ENCODE peak calls at places on chromosome 10, in five cellular contexts. One of them, this sample, is unnamed.

GRCh38 chr10:97011397-97011796 is 174.4 kb downstream of the SLIT1 start:
- DNase-seq in RWPE1: no peak
- DNase-seq in stimulated activated CD4-positive, alpha-beta T cell treated with anti-CD3 and anti-CD28 coated beads, Interleukin-12 subunit alpha, Interleukin-12 subunit beta, amount 100 ng/mL, for 4 hours: no peak
- DNase-seq in NAMALWA: no peak
- DNase-seq in mesendoderm: no peak
- DNase-seq in this sample: no peak

GRCh38 chr10:79488303-79488702 is 24.0 kb upstream of the EIF5AL1 start:
- DNase-seq in RWPE1: peak
- DNase-seq in NAMALWA: no peak
- DNase-seq in mesendoderm: peak
- DNase-seq in stimulated activated CD4-positive, alpha-beta T cell treated with anti-CD3 and anti-CD28 coated beads, Interleukin-12 subunit alpha, Interleukin-12 subunit beta, amount 100 ng/mL, for 4 hours: no peak
- DNase-seq in this sample: no peak

GRCh38 chr10:42990721-42991441 is 86.0 kb upstream of the RET start:
- DNase-seq in RWPE1: no peak
- DNase-seq in mesendoderm: no peak
- DNase-seq in stimulated activated CD4-positive, alpha-beta T cell treated with anti-CD3 and anti-CD28 coated beads, Interleukin-12 subunit alpha, Interleukin-12 subunit beta, amount 100 ng/mL, for 4 hours: no peak
- DNase-seq in NAMALWA: no peak
- DNase-seq in this sample: no peak

GRCh38 chr10:24962998-24963397 is 10.6 kb upstream of the PRTFDC1 start:
- DNase-seq in stimulated activated CD4-positive, alpha-beta T cell treated with anti-CD3 and anti-CD28 coated beads, Interleukin-12 subunit alpha, Interleukin-12 subunit beta, amount 100 ng/mL, for 4 hours: no peak
- DNase-seq in NAMALWA: no peak
- DNase-seq in RWPE1: peak
- DNase-seq in mesendoderm: no peak
- DNase-seq in this sample: no peak

GRCh38 chr10:132466520-132467463 is 69.8 kb downstream of the PWWP2B start:
- DNase-seq in RWPE1: no peak
- DNase-seq in mesendoderm: no peak
- DNase-seq in NAMALWA: no peak
- DNase-seq in stimulated activated CD4-positive, alpha-beta T cell treated with anti-CD3 and anti-CD28 coated beads, Interleukin-12 subunit alpha, Interleukin-12 subunit beta, amount 100 ng/mL, for 4 hours: no peak
- DNase-seq in this sample: no peak

GRCh38 chr10:92544296-92544695 is 29.6 kb downstream of the IDE start:
- DNase-seq in mesendoderm: peak
- DNase-seq in NAMALWA: peak
- DNase-seq in stimulated activated CD4-positive, alpha-beta T cell treated with anti-CD3 and anti-CD28 coated beads, Interleukin-12 subunit alpha, Interleukin-12 subunit beta, amount 100 ng/mL, for 4 hours: no peak
- DNase-seq in RWPE1: no peak
- DNase-seq in this sample: no peak

GRCh38 chr10:87659571-87660483 is at the start of gene PAPSS2:
- DNase-seq in RWPE1: peak
- DNase-seq in NAMALWA: no peak
- DNase-seq in stimulated activated CD4-positive, alpha-beta T cell treated with anti-CD3 and anti-CD28 coated beads, Interleukin-12 subunit alpha, Interleukin-12 subunit beta, amount 100 ng/mL, for 4 hours: peak
- DNase-seq in mesendoderm: peak
- DNase-seq in this sample: peak

GRCh38 chr10:69897417-69897816 is 95.7 kb downstream of the COL13A1 start:
- DNase-seq in stimulated activated CD4-positive, alpha-beta T cell treated with anti-CD3 and anti-CD28 coated beads, Interleukin-12 subunit alpha, Interleukin-12 subunit beta, amount 100 ng/mL, for 4 hours: no peak
- DNase-seq in NAMALWA: no peak
- DNase-seq in mesendoderm: no peak
- DNase-seq in RWPE1: no peak
- DNase-seq in this sample: no peak

GRCh38 chr10:121406823-121407545 is 191.3 kb downstream of the FGFR2 start:
- DNase-seq in mesendoderm: no peak
- DNase-seq in RWPE1: peak
- DNase-seq in NAMALWA: no peak
- DNase-seq in stimulated activated CD4-positive, alpha-beta T cell treated with anti-CD3 and anti-CD28 coated beads, Interleukin-12 subunit alpha, Interleukin-12 subunit beta, amount 100 ng/mL, for 4 hours: no peak
- DNase-seq in this sample: no peak

GRCh38 chr10:35555962-35556930 is 48.9 kb upstream of the GJD4 start:
- DNase-seq in stimulated activated CD4-positive, alpha-beta T cell treated with anti-CD3 and anti-CD28 coated beads, Interleukin-12 subunit alpha, Interleukin-12 subunit beta, amount 100 ng/mL, for 4 hours: no peak
- DNase-seq in mesendoderm: no peak
- DNase-seq in RWPE1: no peak
- DNase-seq in NAMALWA: no peak
- DNase-seq in this sample: no peak

GRCh38 chr10:33476757-33477273 is 142.3 kb upstream of the NRP1 start:
- DNase-seq in RWPE1: no peak
- DNase-seq in stimulated activated CD4-positive, alpha-beta T cell treated with anti-CD3 and anti-CD28 coated beads, Interleukin-12 subunit alpha, Interleukin-12 subunit beta, amount 100 ng/mL, for 4 hours: no peak
- DNase-seq in mesendoderm: no peak
- DNase-seq in NAMALWA: no peak
- DNase-seq in this sample: peak

GRCh38 chr10:120969219-120969645 is 118.1 kb downstream of the WDR11 start:
- DNase-seq in stimulated activated CD4-positive, alpha-beta T cell treated with anti-CD3 and anti-CD28 coated beads, Interleukin-12 subunit alpha, Interleukin-12 subunit beta, amount 100 ng/mL, for 4 hours: no peak
- DNase-seq in RWPE1: no peak
- DNase-seq in mesendoderm: no peak
- DNase-seq in NAMALWA: no peak
- DNase-seq in this sample: no peak

GRCh38 chr10:107914450-107915276 is 750.2 kb upstream of the SORCS1 start:
- DNase-seq in stimulated activated CD4-positive, alpha-beta T cell treated with anti-CD3 and anti-CD28 coated beads, Interleukin-12 subunit alpha, Interleukin-12 subunit beta, amount 100 ng/mL, for 4 hours: no peak
- DNase-seq in RWPE1: peak
- DNase-seq in mesendoderm: peak
- DNase-seq in NAMALWA: no peak
- DNase-seq in this sample: peak

GRCh38 chr10:60123172-60123571 is 216.8 kb upstream of the CCDC6 start:
- DNase-seq in stimulated activated CD4-positive, alpha-beta T cell treated with anti-CD3 and anti-CD28 coated beads, Interleukin-12 subunit alpha, Interleukin-12 subunit beta, amount 100 ng/mL, for 4 hours: no peak
- DNase-seq in NAMALWA: no peak
- DNase-seq in mesendoderm: no peak
- DNase-seq in RWPE1: peak
- DNase-seq in this sample: no peak

GRCh38 chr10:19817251-19818046 is 1.2 kb downstream of the PLXDC2 start:
- DNase-seq in RWPE1: no peak
- DNase-seq in stimulated activated CD4-positive, alpha-beta T cell treated with anti-CD3 and anti-CD28 coated beads, Interleukin-12 subunit alpha, Interleukin-12 subunit beta, amount 100 ng/mL, for 4 hours: no peak
- DNase-seq in mesendoderm: peak
- DNase-seq in NAMALWA: no peak
- DNase-seq in this sample: peak

GRCh38 chr10:47276071-47276470 is 23.9 kb upstream of the GDF10 start:
- DNase-seq in NAMALWA: no peak
- DNase-seq in RWPE1: no peak
- DNase-seq in stimulated activated CD4-positive, alpha-beta T cell treated with anti-CD3 and anti-CD28 coated beads, Interleukin-12 subunit alpha, Interleukin-12 subunit beta, amount 100 ng/mL, for 4 hours: no peak
- DNase-seq in mesendoderm: no peak
- DNase-seq in this sample: no peak

GRCh38 chr10:91006001-91006751 is 85.3 kb upstream of the ANKRD1 start:
- DNase-seq in NAMALWA: peak
- DNase-seq in stimulated activated CD4-positive, alpha-beta T cell treated with anti-CD3 and anti-CD28 coated beads, Interleukin-12 subunit alpha, Interleukin-12 subunit beta, amount 100 ng/mL, for 4 hours: peak
- DNase-seq in RWPE1: peak
- DNase-seq in mesendoderm: peak
- DNase-seq in this sample: peak

GRCh38 chr10:80158598-80159127 is 26.1 kb downstream of the PLAC9 start:
- DNase-seq in mesendoderm: peak
- DNase-seq in RWPE1: peak
- DNase-seq in stimulated activated CD4-positive, alpha-beta T cell treated with anti-CD3 and anti-CD28 coated beads, Interleukin-12 subunit alpha, Interleukin-12 subunit beta, amount 100 ng/mL, for 4 hours: no peak
- DNase-seq in NAMALWA: no peak
- DNase-seq in this sample: peak

GRCh38 chr10:86657011-86657395 is 2.7 kb downstream of the OPN4 start:
- DNase-seq in RWPE1: no peak
- DNase-seq in stimulated activated CD4-positive, alpha-beta T cell treated with anti-CD3 and anti-CD28 coated beads, Interleukin-12 subunit alpha, Interleukin-12 subunit beta, amount 100 ng/mL, for 4 hours: no peak
- DNase-seq in mesendoderm: no peak
- DNase-seq in NAMALWA: no peak
- DNase-seq in this sample: no peak

GRCh38 chr10:22379059-22379458 is 33.8 kb downstream of the SPAG6 start:
- DNase-seq in mesendoderm: no peak
- DNase-seq in RWPE1: no peak
- DNase-seq in NAMALWA: no peak
- DNase-seq in stimulated activated CD4-positive, alpha-beta T cell treated with anti-CD3 and anti-CD28 coated beads, Interleukin-12 subunit alpha, Interleukin-12 subunit beta, amount 100 ng/mL, for 4 hours: peak
- DNase-seq in this sample: no peak

GRCh38 chr10:24720096-24720495 is 3.6 kb downstream of the ARHGAP21 start:
- DNase-seq in mesendoderm: no peak
- DNase-seq in RWPE1: no peak
- DNase-seq in stimulated activated CD4-positive, alpha-beta T cell treated with anti-CD3 and anti-CD28 coated beads, Interleukin-12 subunit alpha, Interleukin-12 subunit beta, amount 100 ng/mL, for 4 hours: no peak
- DNase-seq in NAMALWA: no peak
- DNase-seq in this sample: no peak

GRCh38 chr10:15563161-15563715 is 156.5 kb downstream of the ITGA8 start:
- DNase-seq in mesendoderm: no peak
- DNase-seq in stimulated activated CD4-positive, alpha-beta T cell treated with anti-CD3 and anti-CD28 coated beads, Interleukin-12 subunit alpha, Interleukin-12 subunit beta, amount 100 ng/mL, for 4 hours: no peak
- DNase-seq in RWPE1: no peak
- DNase-seq in NAMALWA: no peak
- DNase-seq in this sample: no peak

GRCh38 chr10:113680172-113681111 is 730 bp downstream of the CASP7 start:
- DNase-seq in stimulated activated CD4-positive, alpha-beta T cell treated with anti-CD3 and anti-CD28 coated beads, Interleukin-12 subunit alpha, Interleukin-12 subunit beta, amount 100 ng/mL, for 4 hours: peak
- DNase-seq in mesendoderm: no peak
- DNase-seq in NAMALWA: peak
- DNase-seq in RWPE1: peak
- DNase-seq in this sample: peak

GRCh38 chr10:122098924-122099323 is 110.0 kb downstream of the TACC2 start:
- DNase-seq in stimulated activated CD4-positive, alpha-beta T cell treated with anti-CD3 and anti-CD28 coated beads, Interleukin-12 subunit alpha, Interleukin-12 subunit beta, amount 100 ng/mL, for 4 hours: no peak
- DNase-seq in NAMALWA: no peak
- DNase-seq in RWPE1: no peak
- DNase-seq in mesendoderm: no peak
- DNase-seq in this sample: no peak

GRCh38 chr10:61140765-61141392 is 196.9 kb upstream of the RHOBTB1 start:
- DNase-seq in stimulated activated CD4-positive, alpha-beta T cell treated with anti-CD3 and anti-CD28 coated beads, Interleukin-12 subunit alpha, Interleukin-12 subunit beta, amount 100 ng/mL, for 4 hours: no peak
- DNase-seq in NAMALWA: peak
- DNase-seq in RWPE1: peak
- DNase-seq in mesendoderm: peak
- DNase-seq in this sample: peak

GRCh38 chr10:125107166-125107949 is 53.0 kb downstream of the CTBP2 start:
- DNase-seq in NAMALWA: no peak
- DNase-seq in stimulated activated CD4-positive, alpha-beta T cell treated with anti-CD3 and anti-CD28 coated beads, Interleukin-12 subunit alpha, Interleukin-12 subunit beta, amount 100 ng/mL, for 4 hours: no peak
- DNase-seq in RWPE1: no peak
- DNase-seq in mesendoderm: no peak
- DNase-seq in this sample: no peak

GRCh38 chr10:126571203-126571602 is 99.3 kb downstream of the C10orf90 start:
- DNase-seq in mesendoderm: peak
- DNase-seq in stimulated activated CD4-positive, alpha-beta T cell treated with anti-CD3 and anti-CD28 coated beads, Interleukin-12 subunit alpha, Interleukin-12 subunit beta, amount 100 ng/mL, for 4 hours: no peak
- DNase-seq in NAMALWA: no peak
- DNase-seq in RWPE1: no peak
- DNase-seq in this sample: no peak

GRCh38 chr10:3886666-3887251 is 101.8 kb upstream of the KLF6 start:
- DNase-seq in NAMALWA: no peak
- DNase-seq in RWPE1: peak
- DNase-seq in stimulated activated CD4-positive, alpha-beta T cell treated with anti-CD3 and anti-CD28 coated beads, Interleukin-12 subunit alpha, Interleukin-12 subunit beta, amount 100 ng/mL, for 4 hours: no peak
- DNase-seq in mesendoderm: peak
- DNase-seq in this sample: peak

GRCh38 chr10:46220872-46221538 is 65.8 kb upstream of the ANTXRL start:
- DNase-seq in mesendoderm: peak
- DNase-seq in NAMALWA: peak
- DNase-seq in stimulated activated CD4-positive, alpha-beta T cell treated with anti-CD3 and anti-CD28 coated beads, Interleukin-12 subunit alpha, Interleukin-12 subunit beta, amount 100 ng/mL, for 4 hours: no peak
- DNase-seq in RWPE1: no peak
- DNase-seq in this sample: no peak

GRCh38 chr10:61633665-61634064 is 29.1 kb upstream of the CABCOCO1 start:
- DNase-seq in stimulated activated CD4-positive, alpha-beta T cell treated with anti-CD3 and anti-CD28 coated beads, Interleukin-12 subunit alpha, Interleukin-12 subunit beta, amount 100 ng/mL, for 4 hours: no peak
- DNase-seq in RWPE1: no peak
- DNase-seq in NAMALWA: no peak
- DNase-seq in mesendoderm: no peak
- DNase-seq in this sample: no peak

GRCh38 chr10:24680647-24681475 is 42.8 kb downstream of the ARHGAP21 start:
- DNase-seq in mesendoderm: no peak
- DNase-seq in stimulated activated CD4-positive, alpha-beta T cell treated with anti-CD3 and anti-CD28 coated beads, Interleukin-12 subunit alpha, Interleukin-12 subunit beta, amount 100 ng/mL, for 4 hours: no peak
- DNase-seq in RWPE1: no peak
- DNase-seq in NAMALWA: no peak
- DNase-seq in this sample: no peak

GRCh38 chr10:86186633-86187032 is 180.0 kb downstream of the GRID1 start:
- DNase-seq in NAMALWA: no peak
- DNase-seq in RWPE1: no peak
- DNase-seq in mesendoderm: no peak
- DNase-seq in stimulated activated CD4-positive, alpha-beta T cell treated with anti-CD3 and anti-CD28 coated beads, Interleukin-12 subunit alpha, Interleukin-12 subunit beta, amount 100 ng/mL, for 4 hours: no peak
- DNase-seq in this sample: no peak

GRCh38 chr10:36802523-36803153 is 322.8 kb upstream of the ANKRD30A start:
- DNase-seq in mesendoderm: no peak
- DNase-seq in NAMALWA: no peak
- DNase-seq in RWPE1: no peak
- DNase-seq in stimulated activated CD4-positive, alpha-beta T cell treated with anti-CD3 and anti-CD28 coated beads, Interleukin-12 subunit alpha, Interleukin-12 subunit beta, amount 100 ng/mL, for 4 hours: no peak
- DNase-seq in this sample: peak

This sample was measured in left kidney.